ENCODE peak calls at places on chromosomes 1 and 21, in ten cellular contexts. E is thoracic aorta, I is heart right ventricle, D is GM12865, O is HFFc6, F is left ventricle myocardium inferior, J is PC-3, B is GM13976, L is cardiac fibroblast, C is fibroblast of lung. R is an unnamed sample.
A peak's percentile ranks its signal among the peaks of the same experiment; 100 is the strongest.

GRCh38 chr1:51491166-51491981 is 27.7 kb downstream of the EPS15 start:
- DNase-seq in L (no peak), J (no peak), I (no peak), E (no peak), D (peak; percentile 53), O (no peak), C (no peak), F (no peak), B (peak; percentile 27), R (no peak)

GRCh38 chr1:222105393-222105737 is 363.5 kb upstream of the DUSP10 start:
- DNase-seq in E (no peak), F (no peak), O (no peak), D (no peak), I (no peak), L (no peak), C (no peak), B (no peak), J (peak; percentile 86), R (no peak)

GRCh38 chr21:35257413-35257812 is 208.3 kb upstream of the RUNX1 start:
- DNase-seq in I (peak; percentile 19), E (peak; percentile 27), C (peak; percentile 95), F (peak; percentile 42), J (peak; percentile 98), O (peak; percentile 79), D (no peak), B (no peak), L (peak; percentile 97), R (no peak)

GRCh38 chr1:3874736-3875135 is 17.5 kb downstream of the DFFB start:
- DNase-seq in F (no peak), E (no peak), I (no peak), O (no peak), C (no peak), D (no peak), J (no peak), L (no peak), B (no peak), R (no peak)

GRCh38 chr1:154837679-154838171 is 32.4 kb downstream of the KCNN3 start:
- DNase-seq in E (no peak), F (peak; percentile 83), C (no peak), B (peak; percentile 59), L (peak; percentile 18), O (no peak), D (peak; percentile 86), I (peak; percentile 67), J (no peak), R (no peak)

GRCh38 chr1:183106746-183107145 is 79.3 kb upstream of the LAMC2 start:
- DNase-seq in E (no peak), L (peak; percentile 39), I (no peak), F (no peak), D (no peak), C (peak; percentile 56), O (peak; percentile 64), J (no peak), B (no peak), R (no peak)

GRCh38 chr21:14691924-14692323 is 145.8 kb upstream of the SAMSN1 start:
- DNase-seq in B (no peak), I (no peak), C (no peak), O (no peak), L (no peak), J (no peak), E (no peak), D (no peak), F (no peak), R (no peak)

GRCh38 chr1:230815277-230815676 is 53.0 kb downstream of the C1orf198 start:
- DNase-seq in O (no peak), E (no peak), L (no peak), I (no peak), F (no peak), D (no peak), J (no peak), C (no peak), B (no peak), R (no peak)

GRCh38 chr1:25905680-25906643 is at the start of gene STMN1:
- DNase-seq in L (peak; percentile 83), B (peak; percentile 96), C (peak; percentile 87), F (peak; percentile 90), E (peak; percentile 58), J (peak; percentile 86), D (peak; percentile 96), I (peak; percentile 91), O (peak; percentile 89), R (peak; percentile 94)

GRCh38 chr1:205791568-205792180 is 16.4 kb upstream of the RAB29 start:
- DNase-seq in D (peak; percentile 67), O (peak; percentile 44), E (no peak), C (peak; percentile 21), L (peak; percentile 68), I (peak; percentile 38), J (peak; percentile 77), B (peak; percentile 79), F (peak; percentile 55), R (peak; percentile 72)

GRCh38 chr1:10507111-10507879 is 32.5 kb downstream of the PEX14 start:
- DNase-seq in C (peak; percentile 72), D (peak; percentile 83), E (peak; percentile 46), J (peak; percentile 70), L (peak; percentile 93), I (peak; percentile 49), B (peak; percentile 81), O (peak; percentile 66), F (peak; percentile 48), R (peak; percentile 55)

GRCh38 chr1:17419626-17420328 is 19.7 kb downstream of the RCC2 start:
- DNase-seq in F (peak; percentile 74), D (peak; percentile 46), O (peak; percentile 20), L (peak; percentile 55), B (peak; percentile 87), C (peak; percentile 23), I (peak; percentile 81), J (peak; percentile 56), E (no peak), R (peak; percentile 85)

GRCh38 chr1:212488436-212489283 is 55.9 kb downstream of the NENF start:
- DNase-seq in E (no peak), C (peak; percentile 83), D (peak; percentile 81), I (no peak), F (no peak), O (no peak), L (peak; percentile 93), B (peak; percentile 81), J (peak; percentile 76), R (no peak)

GRCh38 chr1:7420706-7421105 is 350.4 kb upstream of the VAMP3 start:
- DNase-seq in O (no peak), C (no peak), J (no peak), B (no peak), D (no peak), I (no peak), F (no peak), L (no peak), E (no peak), R (no peak)

GRCh38 chr1:61089338-61089737 is 7.0 kb downstream of the NFIA start:
- DNase-seq in I (no peak), D (no peak), C (no peak), B (no peak), F (no peak), L (no peak), O (no peak), E (no peak), J (peak; percentile 39), R (no peak)

GRCh38 chr1:49163041-49163440 is 386.4 kb upstream of the BEND5 start:
- DNase-seq in F (no peak), L (no peak), E (no peak), I (no peak), J (peak; percentile 90), C (peak; percentile 90), D (no peak), B (no peak), O (no peak), R (no peak)

GRCh38 chr1:46399307-46399706 is 5.2 kb downstream of the FAAH start:
- DNase-seq in E (no peak), B (no peak), C (no peak), D (no peak), F (no peak), J (no peak), I (no peak), O (no peak), L (no peak), R (no peak)

GRCh38 chr1:31748265-31748859 is 15.8 kb downstream of the ADGRB2 start:
- DNase-seq in D (no peak), E (no peak), L (no peak), B (no peak), I (no peak), C (no peak), J (no peak), O (no peak), F (no peak), R (no peak)

GRCh38 chr1:213388199-213388598 is 337.2 kb downstream of the RPS6KC1 start:
- DNase-seq in D (no peak), L (no peak), O (no peak), F (no peak), I (no peak), C (no peak), B (no peak), J (no peak), E (no peak), R (no peak)

GRCh38 chr1:56453722-56454078 is 125.7 kb downstream of the PLPP3 start:
- DNase-seq in D (no peak), I (no peak), B (no peak), F (no peak), J (no peak), L (no peak), O (no peak), C (no peak), E (no peak), R (no peak)

GRCh38 chr1:1721201-1721600 is 3.0 kb downstream of the CDK11A start:
- DNase-seq in L (no peak), D (no peak), E (no peak), C (no peak), B (no peak), I (no peak), O (no peak), F (no peak), J (no peak), R (no peak)

GRCh38 chr1:106534612-106535011 is 521.9 kb upstream of the PRMT6 start:
- DNase-seq in B (no peak), D (no peak), C (no peak), F (no peak), O (no peak), J (peak; percentile 38), L (no peak), E (no peak), I (no peak), R (no peak)
- TF ChIP-seq CTCF in B (no peak), D (no peak), C (peak; percentile 25), F (no peak), O (no peak), J (peak; percentile 56), L (no peak), E (no peak), I (no peak), R (no peak)

GRCh38 chr21:25507522-25507921 is 99.8 kb downstream of the MRPL39 start:
- DNase-seq in O (no peak), E (no peak), B (no peak), C (no peak), L (peak; percentile 28), I (no peak), F (no peak), D (peak; percentile 74), J (peak; percentile 46), R (no peak)
- TF ChIP-seq CTCF in O (peak; percentile 28), E (no peak), B (peak; percentile 26), C (peak; percentile 10), L (peak; percentile 17), I (no peak), F (no peak), D (peak; percentile 52), J (peak; percentile 55), R (no peak)

GRCh38 chr1:192609110-192610079 is 26.6 kb upstream of the RGS13 start:
- DNase-seq in C (no peak), B (peak; percentile 64), I (peak; percentile 17), E (peak; percentile 7), F (peak; percentile 25), D (peak; percentile 95), L (no peak), O (no peak), J (no peak), R (no peak)
- TF ChIP-seq CTCF in C (no peak), B (peak; percentile 39), I (no peak), E (no peak), F (no peak), D (no peak), L (no peak), O (no peak), J (no peak), R (no peak)

GRCh38 chr1:58155418-58156123 is 391.0 kb downstream of the OMA1 start:
- DNase-seq in I (peak; percentile 11), D (peak; percentile 21), L (peak; percentile 1), O (no peak), J (peak; percentile 16), B (no peak), E (no peak), C (no peak), F (peak; percentile 38), R (peak; percentile 67)
- TF ChIP-seq CTCF in I (peak; percentile 68), D (peak; percentile 49), L (no peak), O (peak; percentile 56), J (peak; percentile 47), B (peak; percentile 31), E (no peak), C (peak; percentile 42), F (peak; percentile 72), R (peak; percentile 79)

R was measured in endothelial cell.